ENCODE peak calls at places on chromosomes 7 and 10, in eight cellular contexts. Y is PC-3; F is CD8-positive, alpha-beta T cell; H is colonic mucosa; D is endothelial cell; B is brain microvascular endothelial cell; G is A549; T is neural crest cell. K is an unnamed sample.

GRCh38 chr7:156675721-156676120 is 35.1 kb downstream of the RNF32 start:
- DNase-seq in B (no peak), Y (no peak), H (no peak), T (no peak), F (no peak), G (no peak), D (no peak), K (no peak)

GRCh38 chr10:109963439-109963838 is 40.1 kb upstream of the XPNPEP1 start:
- DNase-seq in B (no peak), Y (no peak), F (no peak), D (no peak), T (no peak), G (no peak), H (no peak), K (no peak)

GRCh38 chr10:71950683-71951082 is 13.5 kb upstream of the CHST3 start:
- DNase-seq in T (no peak), H (no peak), G (no peak), F (no peak), B (no peak), D (no peak), Y (no peak), K (no peak)

GRCh38 chr10:14601872-14602725 is 172.6 kb downstream of the FAM107B start:
- DNase-seq in H (no peak), T (no peak), D (no peak), F (peak; percentile 66), B (peak; percentile 89), Y (peak; percentile 75), G (peak; percentile 74), K (no peak)

GRCh38 chr10:36248314-36248981 is 606.4 kb upstream of the FZD8 start:
- DNase-seq in H (no peak), T (no peak), B (no peak), D (no peak), G (no peak), F (no peak), Y (no peak), K (no peak)

GRCh38 chr7:38699481-38699880 is 68.3 kb upstream of the AMPH start:
- DNase-seq in G (no peak), B (no peak), T (no peak), H (no peak), Y (no peak), F (no peak), D (no peak), K (no peak)

GRCh38 chr7:28263622-28264266 is 83.1 kb upstream of the JAZF1 start:
- DNase-seq in Y (no peak), G (no peak), D (no peak), T (no peak), B (no peak), H (peak; percentile 45), F (no peak), K (no peak)

GRCh38 chr7:157541796-157542668 is 205.2 kb downstream of the DNAJB6 start:
- DNase-seq in D (no peak), B (no peak), F (no peak), H (no peak), G (no peak), Y (no peak), T (no peak), K (no peak)

GRCh38 chr10:78419481-78420265 is 386.0 kb downstream of the RPS24 start:
- DNase-seq in Y (peak; percentile 36), D (no peak), T (no peak), H (no peak), B (no peak), G (no peak), F (no peak), K (no peak)

GRCh38 chr7:122803323-122803722 is 82.9 kb downstream of the CADPS2 start:
- DNase-seq in T (peak; percentile 1), Y (peak; percentile 52), F (no peak), H (no peak), D (peak; percentile 7), G (peak; percentile 9), B (peak; percentile 37), K (no peak)

GRCh38 chr10:133004991-133005390 is 62.6 kb upstream of the CFAP46 start:
- DNase-seq in D (no peak), Y (no peak), F (no peak), B (no peak), G (no peak), T (no peak), H (no peak), K (no peak)

GRCh38 chr10:128908109-128908898 is 558.7 kb upstream of the MGMT start:
- DNase-seq in D (no peak), G (no peak), Y (no peak), F (no peak), B (no peak), T (no peak), H (no peak), K (no peak)

GRCh38 chr10:132360766-132361447 is 28.9 kb downstream of the LRRC27 start:
- DNase-seq in B (no peak), D (peak; percentile 38), T (peak; percentile 39), Y (no peak), F (peak; percentile 30), H (peak; percentile 34), G (peak; percentile 29), K (no peak)

GRCh38 chr7:601573-602340 is 82.1 kb upstream of the PDGFA start:
- DNase-seq in T (no peak), D (no peak), H (peak; percentile 46), B (no peak), F (peak; percentile 78), Y (no peak), G (no peak), K (no peak)

GRCh38 chr7:108097703-108098102 is 32.5 kb downstream of the LAMB4 start:
- DNase-seq in Y (peak; percentile 59), H (peak; percentile 51), G (peak; percentile 61), F (no peak), B (no peak), T (no peak), D (peak; percentile 25), K (no peak)
- TF ChIP-seq CTCF in Y (peak; percentile 73), H (peak; percentile 41), G (peak; percentile 82), F (no peak), B (peak; percentile 50), T (peak; percentile 47), D (peak; percentile 83), K (peak; percentile 36)

DNA sequence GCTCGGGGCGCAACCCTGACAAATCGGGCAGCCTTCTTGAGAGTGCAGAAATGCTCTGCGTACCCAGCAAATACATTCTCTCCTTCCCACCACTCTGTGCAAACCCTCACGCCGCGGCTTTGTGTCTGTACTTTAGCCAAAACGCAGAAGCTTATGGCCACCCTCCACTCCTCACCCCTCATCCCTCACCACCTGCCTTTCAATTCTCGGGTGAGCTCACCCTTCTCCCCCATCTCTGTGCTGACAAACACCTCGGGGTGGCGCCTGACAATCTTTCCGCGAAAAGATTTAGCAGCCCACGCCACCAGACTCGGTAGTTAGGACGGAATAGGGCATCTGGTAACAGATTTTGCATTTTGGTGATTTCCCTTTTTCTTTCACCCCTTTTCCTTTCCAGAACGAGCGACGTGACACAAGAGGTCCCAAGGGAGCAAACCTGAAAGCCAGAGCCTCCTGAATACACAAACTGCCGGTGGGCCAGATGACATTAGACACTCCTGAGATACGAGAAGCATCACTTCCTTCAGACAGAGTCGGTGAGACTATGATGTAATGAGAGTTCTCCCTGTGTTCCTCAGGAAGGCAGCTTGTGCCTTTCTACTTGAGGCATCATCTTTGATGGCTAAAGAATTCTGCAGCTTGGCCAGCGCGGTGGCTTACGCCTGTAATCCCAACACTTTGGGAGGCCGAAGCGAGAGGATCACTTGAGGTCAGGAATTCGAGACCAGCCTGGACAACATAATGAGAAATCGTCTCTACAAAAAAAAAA is 663 bp upstream of the ATAD1 start:
- DNase-seq in H (peak; percentile 60), D (peak; percentile 6), G (peak; percentile 64), Y (peak; percentile 32), T (no peak), B (peak; percentile 19), F (peak; percentile 71), K (no peak)
- TF ChIP-seq CTCF in H (no peak), D (no peak), G (no peak), Y (peak; percentile 25), T (peak; percentile 20), B (no peak), F (no peak), K (no peak)

DNA sequence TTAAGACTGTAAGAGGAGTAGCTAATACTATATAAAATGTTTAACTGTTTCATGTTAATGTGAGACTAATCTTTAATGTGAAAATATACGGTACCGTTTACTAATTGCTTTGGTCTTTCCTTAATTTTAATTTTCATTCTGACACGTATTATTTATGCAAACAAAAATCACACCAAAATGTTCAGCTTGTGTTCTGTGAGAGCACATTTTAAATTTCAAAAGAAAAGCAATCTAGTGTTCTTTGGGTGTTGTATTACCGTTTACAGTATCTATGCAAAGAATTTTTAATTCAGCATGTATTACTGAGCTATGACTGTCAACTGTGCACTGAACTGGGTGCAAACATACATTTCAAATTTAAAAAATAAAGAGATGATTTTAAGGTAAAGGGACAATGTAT is 2.2 kb downstream of the WNT16 start:
- DNase-seq in D (no peak), T (no peak), G (no peak), Y (no peak), F (no peak), H (no peak), B (no peak), K (no peak)
- TF ChIP-seq CTCF in D (no peak), T (no peak), G (no peak), Y (no peak), F (no peak), H (no peak), B (no peak), K (no peak)

DNA sequence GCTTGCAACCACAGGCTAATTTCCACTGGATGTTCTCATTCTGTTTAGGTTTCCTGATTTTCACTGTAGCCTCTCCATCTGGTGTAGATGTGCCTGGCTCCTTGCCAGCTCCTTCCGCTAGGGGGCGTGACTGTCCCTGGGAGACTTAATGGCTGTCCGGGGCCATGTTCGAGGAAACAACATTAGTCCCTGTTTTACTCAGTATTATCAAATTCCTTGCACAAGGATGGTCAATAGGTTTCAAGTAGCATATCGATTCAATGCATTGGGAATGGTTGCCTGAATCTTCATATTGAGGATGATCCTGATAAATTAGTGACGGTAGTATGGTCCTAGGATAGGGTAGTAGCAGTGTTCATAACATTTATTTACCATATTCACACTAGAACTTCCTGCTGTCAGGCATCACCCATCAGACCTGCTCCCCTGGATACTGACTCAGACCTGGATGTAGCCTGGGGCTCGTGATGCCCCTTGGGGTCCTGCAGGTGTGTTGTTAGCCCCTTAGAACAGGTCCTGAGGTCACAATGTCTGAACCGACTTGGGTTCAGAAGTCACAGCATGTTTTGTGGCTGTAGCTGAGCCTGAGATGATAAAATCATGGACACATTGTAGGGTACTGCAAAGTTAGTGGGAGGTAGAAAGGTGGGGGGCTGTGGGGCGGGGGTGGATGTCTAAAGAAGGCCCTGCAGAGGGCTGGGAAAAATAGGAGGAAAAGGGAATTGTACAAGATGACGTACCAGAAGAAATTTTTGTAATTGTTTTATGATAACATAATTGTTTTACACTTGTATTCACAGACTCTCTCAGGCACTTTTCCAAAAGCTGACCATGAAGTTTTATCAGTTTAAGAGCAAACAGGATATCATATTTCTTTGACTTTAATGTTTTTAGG is 8.9 kb upstream of the EXOC6 start:
- DNase-seq in T (peak; percentile 60), F (peak; percentile 46), G (peak; percentile 61), H (peak; percentile 77), B (peak; percentile 60), Y (no peak), D (peak; percentile 76), K (no peak)
- TF ChIP-seq CTCF in T (peak; percentile 62), F (peak; percentile 41), G (peak; percentile 34), H (peak; percentile 52), B (peak; percentile 63), Y (peak; percentile 39), D (peak; percentile 72), K (peak; percentile 54)

DNA sequence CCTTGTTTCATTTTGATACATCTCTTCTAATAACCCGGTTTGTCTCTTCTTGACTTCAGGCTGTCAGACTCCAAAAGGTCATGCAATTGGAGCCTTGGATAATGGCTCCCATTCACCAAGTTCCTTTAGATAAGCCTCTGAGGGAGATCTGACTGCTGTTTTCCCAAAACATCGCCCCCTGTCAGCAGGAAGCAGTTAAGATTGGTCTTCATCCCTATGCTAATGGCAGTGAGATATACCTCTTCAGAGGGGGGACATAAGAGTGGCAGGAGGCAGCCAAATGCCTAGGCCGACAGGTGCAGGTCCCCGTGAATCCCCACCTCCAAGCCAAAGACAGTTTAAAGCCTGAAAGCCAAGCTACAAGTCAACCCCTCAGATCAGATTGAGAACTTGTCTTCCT is 144.6 kb downstream of the WDR11 start:
- DNase-seq in B (no peak), H (no peak), G (no peak), F (no peak), D (no peak), T (no peak), Y (no peak), K (no peak)
- TF ChIP-seq CTCF in B (no peak), H (no peak), G (no peak), F (no peak), D (no peak), T (no peak), Y (no peak), K (peak; percentile 15)

K was measured in progenitor cell of endocrine pancreas.